ENCODE peak calls at places on chromosomes 6 and 20, in six cellular contexts. G is tibial nerve, D is A549, B is fibroblast of lung, U is thyroid gland, L is IMR-90. R is an unnamed sample.
A peak's percentile ranks its signal among the peaks of the same experiment; 100 is the strongest.

GRCh38 chr6:92810913-92811312 is 608.4 kb downstream of the EPHA7 start:
- DNase-seq in U (peak; percentile 9), L (peak; percentile 27), D (peak; percentile 10), G (no peak), B (peak; percentile 62), R (no peak)

GRCh38 chr6:40295251-40295949 is 291.8 kb downstream of the LRFN2 start:
- DNase-seq in U (no peak), B (no peak), G (no peak), L (no peak), D (no peak), R (no peak)

GRCh38 chr20:1803216-1804128 is 91.7 kb upstream of the SIRPA start:
- DNase-seq in G (peak; percentile 33), B (peak; percentile 59), U (peak; percentile 17), D (no peak), L (peak; percentile 60), R (peak; percentile 82)

GRCh38 chr6:29919506-29919905 is 22.8 kb upstream of the HLA-A start:
- DNase-seq in L (no peak), B (no peak), G (no peak), U (no peak), D (no peak), R (no peak)

GRCh38 chr6:140208286-140208685 is 833.8 kb upstream of the CITED2 start:
- DNase-seq in L (no peak), U (no peak), D (no peak), G (no peak), B (no peak), R (no peak)

GRCh38 chr6:28682542-28682941 is 156.9 kb downstream of the GPX5 start:
- DNase-seq in B (no peak), U (no peak), G (no peak), D (no peak), L (no peak), R (no peak)

GRCh38 chr6:16414205-16414604 is 175.8 kb downstream of the GMPR start:
- DNase-seq in G (no peak), L (no peak), D (no peak), U (no peak), B (no peak), R (no peak)

GRCh38 chr6:113011803-113012202 is 664.7 kb downstream of the RFPL4B start:
- DNase-seq in L (peak; percentile 61), B (peak; percentile 91), G (no peak), U (no peak), D (no peak), R (no peak)

GRCh38 chr20:62320581-62321354 is 18.0 kb downstream of the ADRM1 start:
- DNase-seq in B (no peak), L (no peak), G (no peak), D (peak; percentile 71), U (no peak), R (no peak)

GRCh38 chr6:165659945-165660862 is 2.8 kb downstream of the PDE10A start:
- DNase-seq in L (peak; percentile 32), D (no peak), B (no peak), G (no peak), U (peak; percentile 15), R (no peak)

GRCh38 chr6:27863962-27864905 is 48.0 kb downstream of the OR2B2 start:
- DNase-seq in D (no peak), L (peak; percentile 15), G (no peak), U (peak; percentile 48), B (peak; percentile 35), R (no peak)

GRCh38 chr6:48069280-48069679 is 41.7 kb downstream of the PTCHD4 start:
- DNase-seq in U (no peak), B (peak; percentile 31), G (no peak), L (peak; percentile 4), D (no peak), R (no peak)

GRCh38 chr6:8435845-8436168 is 462 bp upstream of the SLC35B3 start:
- DNase-seq in G (no peak), B (no peak), D (no peak), U (no peak), L (peak; percentile 3), R (no peak)

GRCh38 chr6:105609375-105609991 is 206.6 kb upstream of the PREP start:
- DNase-seq in L (peak; percentile 92), G (no peak), D (peak; percentile 96), B (peak; percentile 37), U (peak; percentile 33), R (no peak)

GRCh38 chr20:59790388-59790787 is 143.0 kb downstream of the SYCP2 start:
- DNase-seq in D (no peak), U (no peak), L (no peak), G (no peak), B (no peak), R (no peak)

GRCh38 chr6:25303234-25303633 is 24.1 kb downstream of the CARMIL1 start:
- DNase-seq in D (no peak), G (no peak), B (no peak), L (no peak), U (no peak), R (no peak)

GRCh38 chr6:170144952-170145587 is 145.8 kb downstream of the DLL1 start:
- DNase-seq in L (no peak), B (no peak), U (no peak), D (no peak), G (no peak), R (no peak)
- TF ChIP-seq CTCF in L (no peak), B (no peak), U (no peak), D (no peak), G (no peak), R (no peak)

GRCh38 chr20:24672886-24673677 is 203.7 kb downstream of the SYNDIG1 start:
- DNase-seq in G (no peak), U (no peak), L (peak; percentile 97), D (peak; percentile 42), B (peak; percentile 95), R (peak; percentile 60)
- H3K4me3 ChIP-seq in G (no peak overlapping the region), U (no peak overlapping the region), L (no peak overlapping the region), D (no peak overlapping the region), B (no peak overlapping the region), R (no peak overlapping the region)

DNA sequence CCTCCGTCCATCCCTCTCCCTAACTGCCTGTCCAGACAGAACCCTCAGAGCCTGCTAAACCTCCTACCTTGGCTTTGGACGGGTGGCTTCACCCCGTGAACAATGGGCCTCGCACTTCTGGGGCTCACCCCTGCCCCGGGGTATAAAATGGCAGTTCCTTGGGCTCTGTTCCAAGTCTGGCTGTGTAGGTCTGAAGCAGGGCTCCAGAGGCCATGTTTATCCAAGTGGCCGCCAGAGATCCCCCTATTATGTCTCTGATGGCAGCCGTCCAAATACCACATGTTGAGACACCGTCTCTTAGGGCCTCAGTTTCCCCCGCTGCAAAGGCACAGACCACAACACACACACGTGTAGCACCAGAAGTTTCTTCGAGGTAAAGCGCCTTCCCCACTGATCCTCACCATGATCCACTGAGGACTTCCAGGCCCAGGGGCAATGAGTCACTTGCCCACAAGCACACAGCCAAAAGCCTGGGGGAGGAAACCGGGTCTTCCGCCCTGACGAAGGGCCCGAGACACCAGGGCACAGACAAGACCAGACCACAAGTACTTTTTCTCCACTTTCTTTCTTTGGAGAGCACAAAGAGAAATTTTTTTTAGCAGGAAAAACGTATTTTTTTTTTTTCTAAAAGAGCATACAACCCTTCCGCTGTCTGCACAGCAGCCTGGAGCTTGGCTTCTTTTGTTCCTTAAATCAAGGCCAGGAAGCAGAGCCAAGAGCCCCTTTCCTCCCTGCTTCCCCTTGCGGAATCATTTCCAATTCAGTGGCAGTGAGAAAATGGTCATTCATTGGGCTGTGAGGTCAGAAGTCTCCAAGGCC is 11.8 kb downstream of the CPNE5 start:
- DNase-seq in G (no peak), U (no peak), B (peak; percentile 64), D (no peak), L (peak; percentile 70), R (no peak)
- H3K4me1 ChIP-seq in G (no peaks in the 10 kb centered on the region), U (peaks cover 8% of the 10 kb centered on the region), B (no peaks in the 10 kb centered on the region), D (no peaks in the 10 kb centered on the region), L (peaks cover 7% of the 10 kb centered on the region), R (no peaks in the 10 kb centered on the region)

GRCh38 chr6:116941727-116942126 is 64.7 kb downstream of the RFX6 start:
- DNase-seq in G (no peak), L (no peak), B (no peak), D (no peak), U (no peak), R (no peak)
- TF ChIP-seq CTCF in G (no peak), L (no peak), B (no peak), D (no peak), U (no peak), R (no peak)

GRCh38 chr20:309841-310644 is 12.7 kb downstream of the ZCCHC3 start:
- DNase-seq in G (peak; percentile 99), U (peak; percentile 99), B (peak; percentile 100), L (peak; percentile 99), D (peak; percentile 73), R (peak; percentile 100)
- H3K4me3 ChIP-seq in G (peak overlapping the region; percentile 53), U (no peak overlapping the region), B (peak overlapping the region; percentile 62), L (peak overlapping the region; percentile 41), D (no peak overlapping the region), R (peak overlapping the region; percentile 54)

DNA sequence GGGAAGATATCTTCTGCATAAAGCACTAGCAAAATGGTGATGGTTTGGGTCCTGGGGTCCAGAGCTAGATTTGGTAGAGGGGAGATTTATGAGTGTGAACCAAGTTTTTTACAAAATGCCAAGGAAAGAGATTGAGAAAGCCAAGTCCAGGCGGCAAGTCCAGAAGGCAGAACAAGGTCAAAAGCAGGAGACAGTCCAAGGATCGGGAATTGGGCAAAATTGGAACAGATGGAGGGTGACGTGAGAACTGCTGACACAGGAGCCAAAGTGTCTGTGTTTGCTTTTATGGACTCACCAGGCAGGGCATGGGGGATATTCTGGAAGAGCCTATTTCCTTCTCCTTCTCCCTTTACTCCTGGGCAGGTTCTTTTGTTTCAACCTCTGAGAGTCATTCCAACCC is 4.1 kb downstream of the NHLRC1 start:
- DNase-seq in G (no peak), D (no peak), B (no peak), L (no peak), U (no peak), R (no peak)
- H3K4me1 ChIP-seq in G (no peaks in the 10 kb centered on the region), D (peaks cover 3% of the 10 kb centered on the region), B (peaks cover 4% of the 10 kb centered on the region), L (peaks cover 6% of the 10 kb centered on the region), U (peaks cover 14% of the 10 kb centered on the region), R (peaks cover 17% of the 10 kb centered on the region)

R was measured in tibial artery.